ENCODE peak calls at places on chromosomes 11 and 22, in four cellular contexts. One of them, this sample, is unnamed.
A peak's percentile ranks its signal among the peaks of the same experiment; 100 is the strongest.

GRCh38 chr11:62923634-62924411 is 2.7 kb upstream of the CHRM1 start:
- DNase-seq in neuronal stem cell: no peak
- DNase-seq in activated T-helper 1 cell treated with anti-CD3 and anti-CD28 coated beads, Interleukin-2, amount 50 U/mL, for 16 hours: no peak
- DNase-seq in AG10803: no peak
- DNase-seq in this sample: no peak

GRCh38 chr11:78957481-78958245 is 383.0 kb upstream of the NARS2 start:
- DNase-seq in AG10803: no peak
- DNase-seq in activated T-helper 1 cell treated with anti-CD3 and anti-CD28 coated beads, Interleukin-2, amount 50 U/mL, for 16 hours: no peak
- DNase-seq in neuronal stem cell: no peak
- DNase-seq in this sample: no peak

GRCh38 chr11:88410056-88410455 is 72.5 kb upstream of the CTSC start:
- DNase-seq in activated T-helper 1 cell treated with anti-CD3 and anti-CD28 coated beads, Interleukin-2, amount 50 U/mL, for 16 hours: no peak
- DNase-seq in neuronal stem cell: no peak
- DNase-seq in AG10803: no peak
- DNase-seq in this sample: no peak

GRCh38 chr11:46240371-46240770 is 37.1 kb upstream of the CREB3L1 start:
- DNase-seq in AG10803: peak; percentile 47
- DNase-seq in activated T-helper 1 cell treated with anti-CD3 and anti-CD28 coated beads, Interleukin-2, amount 50 U/mL, for 16 hours: no peak
- DNase-seq in neuronal stem cell: no peak
- DNase-seq in this sample: no peak

GRCh38 chr22:24950272-24950902 is 2.1 kb upstream of the KIAA1671 start:
- DNase-seq in neuronal stem cell: no peak
- DNase-seq in activated T-helper 1 cell treated with anti-CD3 and anti-CD28 coated beads, Interleukin-2, amount 50 U/mL, for 16 hours: no peak
- DNase-seq in AG10803: peak; percentile 62
- DNase-seq in this sample: peak; percentile 89

GRCh38 chr11:116033931-116034553 is 529.8 kb upstream of the CADM1 start:
- DNase-seq in neuronal stem cell: no peak
- DNase-seq in activated T-helper 1 cell treated with anti-CD3 and anti-CD28 coated beads, Interleukin-2, amount 50 U/mL, for 16 hours: no peak
- DNase-seq in AG10803: no peak
- DNase-seq in this sample: no peak

GRCh38 chr11:129705341-129705740 is 110.3 kb upstream of the TMEM45B start:
- DNase-seq in neuronal stem cell: no peak
- DNase-seq in activated T-helper 1 cell treated with anti-CD3 and anti-CD28 coated beads, Interleukin-2, amount 50 U/mL, for 16 hours: no peak
- DNase-seq in AG10803: no peak
- DNase-seq in this sample: no peak

GRCh38 chr11:119085523-119085878 is 820 bp downstream of the HMBS start:
- DNase-seq in neuronal stem cell: no peak
- DNase-seq in activated T-helper 1 cell treated with anti-CD3 and anti-CD28 coated beads, Interleukin-2, amount 50 U/mL, for 16 hours: no peak
- DNase-seq in AG10803: no peak
- DNase-seq in this sample: no peak

This sample was measured in iPS DF 19.7.